ENCODE peak calls at places on chromosomes 1 and 21, in seven cellular contexts. D, H, U, Y, E, O and W are unnamed samples.

GRCh38 chr1:221594600-221594999 is 147.3 kb downstream of the DUSP10 start:
- DNase-seq in D (no peak), H (no peak), U (no peak), Y (no peak), E (no peak), O (peak; percentile 31), W (no peak)

GRCh38 chr1:111507411-111508201 is 4.2 kb upstream of the ADORA3 start:
- DNase-seq in D (peak; percentile 93), H (peak; percentile 82), U (peak; percentile 76), Y (no peak), E (peak; percentile 80), O (peak; percentile 87), W (peak; percentile 90)

GRCh38 chr1:97139512-97139911 is 417.9 kb downstream of the PTBP2 start:
- DNase-seq in D (no peak), H (no peak), U (no peak), Y (no peak), E (no peak), O (peak; percentile 60), W (no peak)

GRCh38 chr1:186572509-186572908 is 107.7 kb downstream of the PTGS2 start:
- DNase-seq in D (no peak), H (no peak), U (no peak), Y (no peak), E (no peak), O (no peak), W (no peak)

GRCh38 chr1:183838221-183838620 is 33.3 kb downstream of the RGL1 start:
- DNase-seq in D (no peak), H (no peak), U (no peak), Y (no peak), E (no peak), O (no peak), W (no peak)

GRCh38 chr1:168092566-168093355 is 44.0 kb downstream of the GPR161 start:
- DNase-seq in D (peak; percentile 68), H (no peak), U (peak; percentile 64), Y (peak; percentile 31), E (no peak), O (no peak), W (peak; percentile 19)

GRCh38 chr1:90835661-90836344 is 118.7 kb upstream of the BARHL2 start:
- DNase-seq in D (peak; percentile 82), H (no peak), U (no peak), Y (no peak), E (peak; percentile 30), O (no peak), W (no peak)

GRCh38 chr1:172220376-172220775 is 200.1 kb upstream of the C1orf105 start:
- DNase-seq in D (no peak), H (no peak), U (no peak), Y (no peak), E (no peak), O (no peak), W (peak; percentile 73)

GRCh38 chr1:61269648-61270047 is 187.3 kb downstream of the NFIA start:
- DNase-seq in D (no peak), H (no peak), U (no peak), Y (no peak), E (no peak), O (no peak), W (no peak)

GRCh38 chr1:67766117-67766978 is 66.9 kb downstream of the GNG12 start:
- DNase-seq in D (peak; percentile 70), H (no peak), U (peak; percentile 71), Y (peak; percentile 40), E (peak; percentile 41), O (peak; percentile 88), W (peak; percentile 60)

GRCh38 chr1:95660736-95661135 is 426.7 kb downstream of the RWDD3 start:
- DNase-seq in D (no peak), H (no peak), U (no peak), Y (peak; percentile 35), E (no peak), O (no peak), W (no peak)

GRCh38 chr1:114108741-114109255 is 44.9 kb downstream of the SYT6 start:
- DNase-seq in D (no peak), H (no peak), U (no peak), Y (no peak), E (no peak), O (peak; percentile 42), W (no peak)

GRCh38 chr1:109307363-109308021 is 681 bp upstream of the MYBPHL start:
- DNase-seq in D (peak; percentile 55), H (peak; percentile 60), U (peak; percentile 89), Y (no peak), E (no peak), O (no peak), W (no peak)

GRCh38 chr21:45828580-45829565 is 152.7 kb upstream of the COL6A1 start:
- DNase-seq in D (no peak), H (no peak), U (no peak), Y (no peak), E (no peak), O (no peak), W (no peak)

DNA sequence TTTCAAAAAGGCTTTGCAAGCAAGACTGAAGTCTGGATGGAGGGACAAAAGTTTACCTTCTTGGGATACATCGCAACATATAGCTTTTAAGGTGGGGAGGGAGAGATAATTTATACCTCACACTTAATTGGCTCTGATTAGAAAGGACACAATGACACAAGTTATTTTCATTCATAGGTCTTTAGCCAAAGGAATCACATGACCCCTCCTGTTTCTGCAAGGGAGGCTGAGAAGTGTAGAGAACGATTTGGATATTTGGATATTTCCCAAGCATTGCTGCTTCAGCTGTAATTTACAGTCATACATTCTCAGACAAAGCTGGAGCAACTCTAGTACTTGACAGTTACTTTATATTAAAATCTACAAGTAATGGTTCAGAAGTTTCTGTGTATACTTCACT is 24.2 kb downstream of the DAP3 start:
- DNase-seq in D (no peak), H (no peak), U (no peak), Y (no peak), E (no peak), O (no peak), W (no peak)
- H3K36me3 ChIP-seq in D (peaks cover 54% of the 10 kb centered on the region), H (peaks cover 62% of the 10 kb centered on the region), U (peaks cover 3% of the 10 kb centered on the region), Y (no peaks in the 10 kb centered on the region), E (peaks cover 63% of the 10 kb centered on the region), O (peaks cover 51% of the 10 kb centered on the region), W (peaks cover 12% of the 10 kb centered on the region)

DNA sequence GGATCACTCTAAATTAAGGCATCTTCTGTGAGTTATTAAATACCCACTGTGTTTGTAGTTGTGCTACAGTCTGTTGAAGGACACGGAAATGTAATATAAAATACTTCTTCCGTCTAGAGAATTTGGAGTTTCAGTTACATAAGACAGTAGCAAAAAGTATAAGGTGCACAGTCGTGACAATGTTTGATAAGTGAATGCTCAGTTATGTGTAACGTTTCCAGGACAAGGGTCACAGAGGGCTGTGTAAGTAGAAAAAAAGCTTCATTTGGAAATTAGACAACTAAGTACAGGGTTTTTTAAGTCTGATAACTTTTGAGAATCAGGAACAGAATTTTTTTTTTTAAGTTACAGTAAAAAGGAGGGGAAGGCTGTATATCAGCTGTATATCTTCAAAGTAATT is 27.5 kb downstream of the SRSF11 start:
- DNase-seq in D (no peak), H (no peak), U (no peak), Y (no peak), E (no peak), O (no peak), W (no peak)
- H3K36me3 ChIP-seq in D (peaks cover 94% of the 10 kb centered on the region), H (peaks cover 93% of the 10 kb centered on the region), U (peaks cover 93% of the 10 kb centered on the region), Y (peaks cover 36% of the 10 kb centered on the region), E (peaks cover 97% of the 10 kb centered on the region), O (peaks cover 94% of the 10 kb centered on the region), W (peaks cover 84% of the 10 kb centered on the region)

GRCh38 chr1:93143136-93143535 is 37.1 kb downstream of the TMED5 start:
- DNase-seq in D (no peak), H (no peak), U (no peak), Y (no peak), E (no peak), O (no peak), W (no peak)

GRCh38 chr1:93137604-93138292 is 42.5 kb downstream of the TMED5 start:
- DNase-seq in D (no peak), H (no peak), U (no peak), Y (no peak), E (no peak), O (no peak), W (no peak)

GRCh38 chr1:93136445-93136844 is 43.8 kb downstream of the TMED5 start:
- DNase-seq in D (no peak), H (no peak), U (no peak), Y (no peak), E (no peak), O (no peak), W (no peak)

GRCh38 chr1:93142161-93142560 is 38.1 kb downstream of the TMED5 start:
- DNase-seq in D (no peak), H (no peak), U (no peak), Y (no peak), E (no peak), O (no peak), W (no peak)

GRCh38 chr1:93140106-93140505 is 40.1 kb downstream of the TMED5 start:
- DNase-seq in D (no peak), H (no peak), U (no peak), Y (no peak), E (no peak), O (no peak), W (no peak)
- H3K36me3 ChIP-seq in D (peaks cover 68% of the 10 kb centered on the region), H (peaks cover 35% of the 10 kb centered on the region), U (peaks cover 52% of the 10 kb centered on the region), Y (peaks cover 8% of the 10 kb centered on the region), E (peaks cover 53% of the 10 kb centered on the region), O (peaks cover 53% of the 10 kb centered on the region), W (peaks cover 38% of the 10 kb centered on the region)

GRCh38 chr1:105730701-105731100 is 1325.8 kb upstream of the PRMT6 start:
- DNase-seq in D (no peak), H (no peak), U (no peak), Y (no peak), E (no peak), O (no peak), W (no peak)
- H3K36me3 ChIP-seq in D (no peaks in the 10 kb centered on the region), H (no peaks in the 10 kb centered on the region), U (no peaks in the 10 kb centered on the region), Y (no peaks in the 10 kb centered on the region), E (no peaks in the 10 kb centered on the region), O (no peaks in the 10 kb centered on the region), W (no peaks in the 10 kb centered on the region)

GRCh38 chr1:246550402-246550801 is 15.7 kb downstream of the TFB2M start:
- DNase-seq in D (no peak), H (no peak), U (no peak), Y (no peak), E (no peak), O (no peak), W (no peak)
- H3K36me3 ChIP-seq in D (peaks cover 54% of the 10 kb centered on the region), H (peaks cover 87% of the 10 kb centered on the region), U (peaks cover 16% of the 10 kb centered on the region), Y (peaks cover 8% of the 10 kb centered on the region), E (peaks cover 83% of the 10 kb centered on the region), O (peaks cover 71% of the 10 kb centered on the region), W (peaks cover 29% of the 10 kb centered on the region)